ENCODE peak calls at places on chromosomes 7 and 10, in seven cellular contexts. V is choroid plexus epithelial cell, D is RWPE1, R is HS-5, H is heart right ventricle, J is LHCN-M2, I is HTR-8/SVneo. S is an unnamed sample.

GRCh38 chr10:96835826-96836365 is 3.8 kb downstream of the LCOR start:
- DNase-seq in H (no peak), R (no peak), I (no peak), V (peak), D (no peak), J (no peak), S (no peak)

GRCh38 chr7:130356121-130356759 is 11.6 kb downstream of the CPA5 start:
- DNase-seq in H (peak), J (peak), V (peak), D (peak), I (peak), R (peak), S (peak)

GRCh38 chr7:122889116-122889515 is 2.9 kb upstream of the CADPS2 start:
- DNase-seq in R (no peak), H (no peak), D (no peak), I (no peak), V (no peak), J (no peak), S (no peak)

GRCh38 chr7:47540387-47541093 is 41.4 kb downstream of the TNS3 start:
- DNase-seq in R (no peak), J (no peak), V (no peak), I (no peak), H (no peak), D (no peak), S (no peak)

GRCh38 chr10:110460111-110460809 is 37.4 kb upstream of the DUSP5 start:
- DNase-seq in H (peak), D (no peak), I (peak), R (no peak), J (peak), V (peak), S (no peak)

GRCh38 chr7:94380264-94380663 is 14.4 kb upstream of the COL1A2 start:
- DNase-seq in J (peak), D (no peak), R (no peak), H (no peak), I (no peak), V (no peak), S (no peak)

GRCh38 chr10:86295791-86296190 is 70.8 kb downstream of the GRID1 start:
- DNase-seq in J (no peak), V (no peak), D (no peak), R (no peak), H (no peak), I (no peak), S (no peak)

GRCh38 chr10:88186335-88186734 is 322.9 kb downstream of the PTEN start:
- DNase-seq in I (no peak), H (no peak), V (peak), D (no peak), J (peak), R (peak), S (peak)

GRCh38 chr10:122551450-122551849 is 9.1 kb upstream of the DMBT1 start:
- DNase-seq in D (no peak), V (no peak), I (no peak), J (no peak), H (peak), R (no peak), S (no peak)

GRCh38 chr7:22551768-22552513 is 52.0 kb upstream of the STEAP1B start:
- DNase-seq in D (no peak), V (no peak), J (no peak), I (no peak), R (no peak), H (no peak), S (no peak)

GRCh38 chr7:82335927-82336326 is 107.7 kb downstream of the CACNA2D1 start:
- DNase-seq in V (peak), D (no peak), H (no peak), I (no peak), J (peak), R (no peak), S (no peak)

GRCh38 chr7:26451997-26452396 is 160.3 kb downstream of the SNX10 start:
- DNase-seq in I (no peak), V (no peak), H (no peak), R (no peak), D (no peak), J (no peak), S (no peak)

GRCh38 chr7:142441074-142441403 is 183.2 kb upstream of the PRSS58 start:
- DNase-seq in I (no peak), H (no peak), R (no peak), V (no peak), D (no peak), J (no peak), S (no peak)

GRCh38 chr7:116167177-116167576 is 43.2 kb upstream of the TES start:
- DNase-seq in R (no peak), V (no peak), J (no peak), I (no peak), H (no peak), D (no peak), S (no peak)

GRCh38 chr7:17599733-17600685 is 301.6 kb downstream of the AHR start:
- DNase-seq in R (peak), H (no peak), D (peak), J (peak), V (peak), I (peak), S (peak)

GRCh38 chr7:25216837-25217236 is 11.4 kb downstream of the NPVF start:
- DNase-seq in J (peak), D (peak), H (no peak), V (peak), R (peak), I (peak), S (peak)

GRCh38 chr10:119461380-119461779 is 81.1 kb downstream of the RGS10 start:
- DNase-seq in H (no peak), J (no peak), D (peak), V (no peak), I (no peak), R (no peak), S (no peak)

GRCh38 chr10:30581779-30582380 is 47.7 kb downstream of the LYZL2 start:
- DNase-seq in H (peak), I (peak), V (peak), R (no peak), J (peak), D (peak), S (peak)

GRCh38 chr10:52316500-52316899 is 2.4 kb downstream of the DKK1 start:
- DNase-seq in I (no peak), J (no peak), V (no peak), D (no peak), R (no peak), H (no peak), S (no peak)

GRCh38 chr10:32139223-32140073 is 83.2 kb upstream of the KIF5B start:
- DNase-seq in D (peak), I (peak), R (peak), V (peak), H (peak), J (peak), S (peak)

GRCh38 chr7:100173806-100174495 is 3.2 kb downstream of the GPC2 start:
- DNase-seq in D (no peak), V (no peak), J (no peak), H (no peak), R (no peak), I (no peak), S (no peak)

GRCh38 chr7:10973061-10973941 is at the start of gene PHF14:
- DNase-seq in I (peak), D (peak), J (peak), H (peak), R (peak), V (peak), S (peak)

GRCh38 chr7:16223963-16224707 is 197.2 kb downstream of the CRPPA start:
- DNase-seq in H (no peak), R (no peak), J (no peak), I (no peak), D (no peak), V (no peak), S (no peak)

GRCh38 chr7:330554-331230 is 40.7 kb downstream of the FOXL3 start:
- DNase-seq in J (no peak), V (no peak), H (no peak), D (no peak), I (no peak), R (no peak), S (no peak)

GRCh38 chr7:91212592-91212991 is 51.6 kb upstream of the FZD1 start:
- DNase-seq in V (peak), J (no peak), I (no peak), R (no peak), H (no peak), D (no peak), S (no peak)

GRCh38 chr10:18140957-18141888 is 999 bp downstream of the CACNB2 start:
- DNase-seq in R (no peak), J (no peak), H (no peak), D (no peak), I (no peak), V (no peak), S (no peak)

GRCh38 chr7:4273566-4274230 is 408.4 kb upstream of the FOXK1 start:
- DNase-seq in R (no peak), I (no peak), H (no peak), V (no peak), D (no peak), J (no peak), S (no peak)

GRCh38 chr10:124217906-124218769 is 124.7 kb upstream of the CHST15 start:
- DNase-seq in R (no peak), D (peak), V (no peak), H (no peak), I (no peak), J (peak), S (no peak)

GRCh38 chr10:99085358-99085757 is 150.3 kb downstream of the HPSE2 start:
- DNase-seq in J (no peak), D (no peak), V (no peak), R (no peak), H (no peak), I (no peak), S (no peak)

S was measured in non-pigmented ciliary epithelial cell.